ENCODE peak calls at places on chromosomes 11 and 22, in eight cellular contexts. V is stimulated activated CD8-positive, alpha-beta memory T cell treated with anti-CD3 and anti-CD28 coated beads, Interleukin-7, amount 100 ng/mL, for 1 hour; K is astrocyte of the hippocampus; S is astrocyte of the cerebellum; G is foreskin fibroblast; U is amygdala; A is T-cell; O is NCI-H187 treated with DMSO at 0.1 percent for 48 hours. T is an unnamed sample.

GRCh38 chr11:115439385-115439784 is 64.8 kb downstream of the CADM1 start:
- DNase-seq in O (no peak), K (peak; percentile 83), A (no peak), V (no peak), U (no peak), S (peak; percentile 36), G (no peak), T (peak; percentile 37)

GRCh38 chr11:15569626-15570025 is 454.9 kb downstream of the INSC start:
- DNase-seq in U (no peak), S (peak; percentile 23), A (no peak), O (no peak), V (no peak), K (peak; percentile 46), G (no peak), T (no peak)

GRCh38 chr22:38900677-38901076 is 28.7 kb upstream of the CBX6 start:
- DNase-seq in K (no peak), O (no peak), A (no peak), G (no peak), V (no peak), S (no peak), U (no peak), T (no peak)

GRCh38 chr22:24518774-24519485 is 23.8 kb downstream of the UPB1 start:
- DNase-seq in S (no peak), A (no peak), V (no peak), G (no peak), U (no peak), O (no peak), K (no peak), T (no peak)

GRCh38 chr11:104361975-104362374 is 198.0 kb upstream of the PDGFD start:
- DNase-seq in A (no peak), G (no peak), U (no peak), K (no peak), V (no peak), O (no peak), S (no peak), T (no peak)

GRCh38 chr11:96137357-96137756 is 205.6 kb downstream of the MAML2 start:
- DNase-seq in G (no peak), A (no peak), O (no peak), U (no peak), V (no peak), S (no peak), K (peak; percentile 47), T (no peak)

GRCh38 chr11:100830295-100830694 is 143.2 kb downstream of the ARHGAP42 start:
- DNase-seq in U (no peak), G (no peak), K (peak; percentile 67), S (peak; percentile 34), A (no peak), V (no peak), O (peak; percentile 33), T (no peak)

GRCh38 chr11:92843455-92843854 is 126.0 kb upstream of the MTNR1B start:
- DNase-seq in V (no peak), G (no peak), S (no peak), U (no peak), K (no peak), O (peak; percentile 93), A (no peak), T (no peak)

GRCh38 chr11:39374963-39375698 is 2084.3 kb downstream of the LRRC4C start:
- DNase-seq in A (no peak), G (no peak), V (no peak), O (no peak), K (peak; percentile 13), S (peak; percentile 2), U (no peak), T (no peak)

GRCh38 chr22:17396531-17396930 is 27.3 kb downstream of the CECR2 start:
- DNase-seq in O (no peak), K (no peak), S (no peak), V (no peak), A (no peak), U (no peak), G (no peak), T (no peak)

GRCh38 chr11:122754553-122755322 is 83.6 kb upstream of the CRTAM start:
- DNase-seq in G (no peak), V (no peak), O (no peak), S (no peak), K (no peak), A (peak; percentile 18), U (no peak), T (no peak)

GRCh38 chr11:80388133-80388532 is 947.3 kb upstream of the TENM4 start:
- DNase-seq in U (no peak), O (no peak), V (no peak), K (peak; percentile 4), G (no peak), S (no peak), A (no peak), T (no peak)

GRCh38 chr11:109648804-109649203 is 226.8 kb downstream of the C11orf87 start:
- DNase-seq in S (no peak), V (no peak), K (no peak), O (no peak), U (no peak), G (no peak), A (no peak), T (no peak)

GRCh38 chr11:69841859-69842698 is 22.9 kb upstream of the FGF3 start:
- DNase-seq in A (no peak), G (no peak), U (no peak), V (no peak), O (no peak), K (peak; percentile 28), S (no peak), T (no peak)

GRCh38 chr11:40280161-40281054 is 1179.0 kb downstream of the LRRC4C start:
- DNase-seq in S (no peak), V (no peak), O (no peak), U (no peak), G (no peak), A (no peak), K (peak; percentile 56), T (no peak)

GRCh38 chr22:27836181-27836580 is 34.6 kb upstream of the MN1 start:
- DNase-seq in G (peak; percentile 36), O (no peak), V (no peak), S (no peak), A (no peak), K (peak; percentile 45), U (no peak), T (no peak)

GRCh38 chr11:65588199-65589054 is 7.2 kb downstream of the KCNK7 start:
- DNase-seq in K (peak; percentile 64), U (no peak), V (no peak), S (no peak), A (peak; percentile 69), O (no peak), G (peak; percentile 39), T (no peak)

GRCh38 chr11:126140932-126141291 is 70.5 kb downstream of the RPUSD4 start:
- DNase-seq in K (peak; percentile 81), V (no peak), G (peak; percentile 54), A (no peak), U (no peak), S (peak; percentile 43), O (no peak), T (no peak)

GRCh38 chr11:6616596-6617250 is 2.5 kb downstream of the TPP1 start:
- DNase-seq in A (no peak), G (no peak), O (no peak), V (no peak), S (no peak), U (no peak), K (no peak), T (no peak)

GRCh38 chr11:119460582-119460981 is 37.6 kb upstream of the THY1 start:
- DNase-seq in U (no peak), V (no peak), G (peak; percentile 77), O (no peak), A (no peak), K (peak; percentile 89), S (peak; percentile 89), T (peak; percentile 63)